ENCODE peak calls at places on chromosomes 5 and 9, in eight cellular contexts. I is ovary, A is psoas muscle, D is adrenal gland, K is PC-9, Q is lower lobe of right lung, X is right lobe of liver, Y is aorta. U is an unnamed sample. For H3K36me3, the result is how much of the 10 kb centered on the place peaks cover.

GRCh38 chr5:88719434-88719833 is 163.6 kb downstream of the MEF2C start:
- DNase-seq in I (no peak), A (no peak), D (no peak), K (no peak), Q (no peak), X (no peak), Y (no peak), U (no peak)

GRCh38 chr5:3167473-3167872 is 416.0 kb upstream of the IRX2 start:
- DNase-seq in I (no peak), A (no peak), D (no peak), K (no peak), Q (no peak), X (no peak), Y (no peak), U (no peak)

GRCh38 chr5:133220851-133221674 is 169.2 kb downstream of the HSPA4 start:
- DNase-seq in I (no peak), A (no peak), D (no peak), K (no peak), Q (no peak), X (no peak), Y (no peak), U (no peak)

GRCh38 chr9:114282507-114282906 is 40.4 kb upstream of the ORM1 start:
- DNase-seq in I (peak), A (no peak), D (no peak), K (no peak), Q (peak), X (peak), Y (no peak), U (no peak)

GRCh38 chr9:34963577-34963976 is 5.5 kb downstream of the PHF24 start:
- DNase-seq in I (no peak), A (no peak), D (no peak), K (no peak), Q (no peak), X (no peak), Y (no peak), U (no peak)

GRCh38 chr5:173925449-173926071 is 37.4 kb downstream of the CPEB4 start:
- DNase-seq in I (peak), A (no peak), D (no peak), K (peak), Q (peak), X (no peak), Y (peak), U (peak)

GRCh38 chr5:170985486-170985885 is 123.7 kb downstream of the RANBP17 start:
- DNase-seq in I (no peak), A (no peak), D (no peak), K (no peak), Q (no peak), X (no peak), Y (no peak), U (no peak)

GRCh38 chr5:107783551-107783950 is 112.8 kb upstream of the EFNA5 start:
- DNase-seq in I (no peak), A (no peak), D (no peak), K (no peak), Q (no peak), X (no peak), Y (no peak), U (no peak)

GRCh38 chr9:98178874-98179850 is 13.3 kb downstream of the CORO2A start:
- DNase-seq in I (no peak), A (no peak), D (no peak), K (no peak), Q (no peak), X (no peak), Y (no peak), U (no peak)

GRCh38 chr5:112757468-112758208 is 20.0 kb downstream of the APC start:
- DNase-seq in I (no peak), A (no peak), D (no peak), K (peak), Q (no peak), X (no peak), Y (no peak), U (no peak)

GRCh38 chr5:81755320-81755719 is 4.4 kb upstream of the SSBP2 start:
- DNase-seq in I (peak), A (peak), D (peak), K (peak), Q (no peak), X (no peak), Y (peak), U (no peak)

GRCh38 chr5:123450641-123451421 is 27.6 kb upstream of the CEP120 start:
- DNase-seq in I (no peak), A (no peak), D (no peak), K (no peak), Q (no peak), X (no peak), Y (no peak), U (no peak)

GRCh38 chr5:58235279-58235678 is 224.6 kb downstream of the PLK2 start:
- DNase-seq in I (no peak), A (no peak), D (no peak), K (peak), Q (no peak), X (no peak), Y (no peak), U (no peak)

GRCh38 chr5:107676702-107677101 is 6.0 kb upstream of the EFNA5 start:
- DNase-seq in I (no peak), A (no peak), D (no peak), K (no peak), Q (no peak), X (no peak), Y (no peak), U (no peak)

GRCh38 chr5:42756630-42757601 is at the start of gene CCDC152:
- DNase-seq in I (peak), A (peak), D (peak), K (no peak), Q (no peak), X (no peak), Y (peak), U (peak)

GRCh38 chr9:93575706-93576295 is 583 bp upstream of the PHF2 start:
- DNase-seq in I (peak), A (peak), D (peak), K (peak), Q (peak), X (no peak), Y (peak), U (peak)

GRCh38 chr5:69489246-69489645 is 3.3 kb upstream of the OCLN start:
- DNase-seq in I (no peak), A (no peak), D (no peak), K (no peak), Q (no peak), X (no peak), Y (no peak), U (no peak)

GRCh38 chr5:106167766-106168165 is 1503.0 kb downstream of the EFNA5 start:
- DNase-seq in I (no peak), A (no peak), D (no peak), K (no peak), Q (no peak), X (no peak), Y (no peak), U (no peak)

GRCh38 chr5:53002491-53002890 is 13.3 kb downstream of the ITGA2 start:
- DNase-seq in I (no peak), A (no peak), D (no peak), K (no peak), Q (no peak), X (no peak), Y (no peak), U (no peak)

GRCh38 chr9:95935861-95936578 is 60.5 kb downstream of the ERCC6L2 start:
- DNase-seq in I (no peak), A (no peak), D (no peak), K (no peak), Q (no peak), X (no peak), Y (no peak), U (no peak)
- H3K36me3 ChIP-seq in I (under half), A (under half), D (under half), K (under half), Q (under half), X (under half), Y (under half), U (under half)

GRCh38 chr5:151139646-151140045 is 17.9 kb downstream of the ANXA6 start:
- DNase-seq in I (no peak), A (no peak), D (no peak), K (no peak), Q (no peak), X (no peak), Y (no peak), U (no peak)

GRCh38 chr5:151139015-151139414 is 18.6 kb downstream of the ANXA6 start:
- DNase-seq in I (no peak), A (no peak), D (no peak), K (no peak), Q (no peak), X (no peak), Y (no peak), U (no peak)

GRCh38 chr5:151141535-151141934 is 16.0 kb downstream of the ANXA6 start:
- DNase-seq in I (peak), A (peak), D (no peak), K (no peak), Q (no peak), X (no peak), Y (no peak), U (no peak)

GRCh38 chr5:151142933-151143332 is 14.6 kb downstream of the ANXA6 start:
- DNase-seq in I (no peak), A (no peak), D (no peak), K (no peak), Q (no peak), X (no peak), Y (no peak), U (no peak)

DNA sequence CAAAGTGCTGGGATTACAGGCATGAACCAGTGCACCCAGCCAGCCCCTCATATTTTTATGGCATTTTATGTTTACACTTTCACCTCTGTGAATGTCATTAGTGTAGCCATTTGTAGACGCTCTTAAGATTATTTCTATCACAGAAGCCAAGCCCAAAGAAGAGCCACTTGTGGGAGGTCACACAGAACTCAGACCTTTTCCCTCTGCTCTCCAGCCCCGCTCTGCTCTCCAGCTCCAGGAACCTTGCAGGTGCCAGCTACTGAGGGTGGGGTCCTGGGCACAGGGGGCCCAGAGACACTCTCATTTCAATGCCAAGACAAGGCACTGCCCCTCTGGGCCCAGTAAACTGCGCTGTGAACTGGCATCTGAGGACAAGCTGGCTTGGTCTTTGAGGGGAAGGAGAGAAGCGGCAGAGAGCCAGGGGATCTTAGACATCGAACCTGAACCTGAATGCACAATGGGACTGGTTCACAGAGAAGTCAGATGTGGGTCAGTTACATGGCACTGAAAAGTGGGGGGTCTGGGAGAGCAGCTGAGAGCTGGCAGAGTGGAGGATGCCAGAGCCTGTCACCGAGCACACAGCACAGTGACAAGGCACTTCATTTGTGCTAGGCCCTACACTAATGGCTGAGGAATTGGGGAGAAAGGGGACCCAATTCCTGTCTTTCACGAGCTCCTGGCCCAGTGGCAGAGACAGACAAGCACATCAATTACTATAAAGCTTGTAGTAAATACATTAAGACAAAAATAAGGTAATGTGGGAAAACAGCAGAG is 16.7 kb downstream of the ANXA6 start:
- DNase-seq in I (no peak), A (no peak), D (no peak), K (no peak), Q (no peak), X (no peak), Y (no peak), U (no peak)
- H3K36me3 ChIP-seq in I (under half), A (under half), D (under half), K (under half), Q (half or more), X (under half), Y (under half), U (under half)

GRCh38 chr9:131187957-131188356 is 62.6 kb downstream of the NUP214 start:
- DNase-seq in I (no peak), A (no peak), D (no peak), K (no peak), Q (no peak), X (no peak), Y (no peak), U (no peak)

GRCh38 chr9:131191857-131192256 is 66.5 kb downstream of the NUP214 start:
- DNase-seq in I (no peak), A (no peak), D (no peak), K (no peak), Q (no peak), X (no peak), Y (no peak), U (no peak)

GRCh38 chr9:131186622-131187021 is 61.2 kb downstream of the NUP214 start:
- DNase-seq in I (no peak), A (no peak), D (no peak), K (no peak), Q (no peak), X (no peak), Y (no peak), U (no peak)

GRCh38 chr9:131190191-131190590 is 64.8 kb downstream of the NUP214 start:
- DNase-seq in I (no peak), A (no peak), D (no peak), K (no peak), Q (no peak), X (no peak), Y (no peak), U (no peak)

GRCh38 chr9:131188986-131189385 is 63.6 kb downstream of the NUP214 start:
- DNase-seq in I (no peak), A (no peak), D (no peak), K (no peak), Q (no peak), X (no peak), Y (no peak), U (no peak)
- H3K36me3 ChIP-seq in I (under half), A (under half), D (under half), K (under half), Q (half or more), X (under half), Y (under half), U (half or more)

GRCh38 chr9:121183666-121184423 is 17.8 kb downstream of the RAB14 start:
- DNase-seq in I (no peak), A (no peak), D (no peak), K (no peak), Q (no peak), X (no peak), Y (no peak), U (no peak)

GRCh38 chr9:121182437-121182836 is 19.2 kb downstream of the RAB14 start:
- DNase-seq in I (no peak), A (no peak), D (no peak), K (no peak), Q (no peak), X (no peak), Y (no peak), U (no peak)

GRCh38 chr9:121179930-121180681 is 21.6 kb downstream of the RAB14 start:
- DNase-seq in I (no peak), A (no peak), D (no peak), K (no peak), Q (no peak), X (peak), Y (no peak), U (no peak)

GRCh38 chr9:121182976-121183375 is 18.7 kb downstream of the RAB14 start:
- DNase-seq in I (no peak), A (no peak), D (no peak), K (no peak), Q (no peak), X (no peak), Y (no peak), U (no peak)

DNA sequence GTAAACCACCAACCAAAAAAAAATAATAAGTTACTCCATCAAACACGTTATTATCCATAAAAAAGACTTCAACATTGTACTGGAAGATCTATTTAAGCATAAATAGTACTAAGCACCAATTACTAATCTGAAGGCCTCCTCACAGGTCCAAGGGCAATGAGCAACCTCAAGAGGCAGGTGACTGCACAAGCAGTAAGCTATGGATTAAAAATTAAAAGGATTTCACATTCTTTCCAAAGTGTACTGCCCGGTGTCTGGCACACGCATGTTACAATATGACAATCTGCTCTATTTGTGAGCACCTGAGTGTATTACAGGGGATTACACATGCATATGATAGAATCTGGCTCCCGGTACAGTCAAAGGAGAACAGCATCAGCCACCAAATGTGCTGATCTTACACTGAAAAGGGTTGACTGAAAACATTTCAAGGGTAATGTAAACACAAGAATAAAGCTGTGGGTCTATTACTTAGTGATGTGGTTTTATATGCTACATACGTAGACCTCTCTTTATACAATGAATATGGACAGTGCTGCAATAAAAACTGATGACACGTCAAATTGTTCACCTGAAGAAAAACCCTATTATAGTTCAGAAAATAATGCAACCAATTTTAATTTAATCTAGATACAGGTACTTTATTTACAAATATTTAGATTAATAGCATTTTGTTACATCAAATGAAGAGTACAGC is 22.8 kb downstream of the RAB14 start:
- DNase-seq in I (no peak), A (no peak), D (no peak), K (no peak), Q (no peak), X (peak), Y (no peak), U (no peak)
- H3K36me3 ChIP-seq in I (under half), A (under half), D (under half), K (under half), Q (half or more), X (under half), Y (under half), U (under half)

GRCh38 chr5:134714537-134714936 is 23.8 kb upstream of the CAMLG start:
- DNase-seq in I (no peak), A (no peak), D (no peak), K (no peak), Q (no peak), X (no peak), Y (no peak), U (no peak)
- H3K36me3 ChIP-seq in I (under half), A (under half), D (under half), K (under half), Q (half or more), X (half or more), Y (under half), U (half or more)